ENCODE peak calls at places on chromosomes 16 and 17, in five cellular contexts. R is upper lobe of right lung, O is testis, K is right atrium auricular region, H is breast epithelium. G is an unnamed sample.

GRCh38 chr17:40329981-40330794 is 21.2 kb downstream of the RARA start:
- DNase-seq in O (peak; percentile 84), R (peak; percentile 82), K (no peak), H (peak; percentile 74), G (peak; percentile 55)

GRCh38 chr16:11349599-11350276 is 4.5 kb downstream of the RMI2 start:
- DNase-seq in H (no peak), O (peak; percentile 59), R (peak; percentile 77), K (peak; percentile 82), G (peak; percentile 62)

GRCh38 chr17:4249452-4250029 is 14.2 kb downstream of the ANKFY1 start:
- DNase-seq in O (no peak), H (no peak), K (no peak), R (no peak), G (no peak)

GRCh38 chr17:41145261-41145660 is 4.4 kb downstream of the KRTAP4-5 start:
- DNase-seq in H (no peak), O (no peak), K (no peak), R (no peak), G (no peak)

GRCh38 chr17:28018439-28019070 is 23.9 kb upstream of the NLK start:
- DNase-seq in O (peak; percentile 24), K (no peak), R (no peak), H (no peak), G (peak; percentile 32)

GRCh38 chr16:71645450-71645849 is 19.5 kb downstream of the MARVELD3 start:
- DNase-seq in H (no peak), K (no peak), R (no peak), O (no peak), G (no peak)

GRCh38 chr17:50143461-50144176 is 6.9 kb downstream of the PPP1R9B start:
- DNase-seq in O (no peak), K (no peak), R (no peak), H (no peak), G (no peak)

GRCh38 chr16:30721606-30722005 is 22.6 kb downstream of the SRCAP start:
- DNase-seq in H (no peak), O (no peak), R (no peak), K (no peak), G (no peak)

GRCh38 chr17:37744961-37745800 is at the start of gene HNF1B:
- DNase-seq in O (no peak), K (no peak), H (no peak), R (peak; percentile 79), G (no peak)

DNA sequence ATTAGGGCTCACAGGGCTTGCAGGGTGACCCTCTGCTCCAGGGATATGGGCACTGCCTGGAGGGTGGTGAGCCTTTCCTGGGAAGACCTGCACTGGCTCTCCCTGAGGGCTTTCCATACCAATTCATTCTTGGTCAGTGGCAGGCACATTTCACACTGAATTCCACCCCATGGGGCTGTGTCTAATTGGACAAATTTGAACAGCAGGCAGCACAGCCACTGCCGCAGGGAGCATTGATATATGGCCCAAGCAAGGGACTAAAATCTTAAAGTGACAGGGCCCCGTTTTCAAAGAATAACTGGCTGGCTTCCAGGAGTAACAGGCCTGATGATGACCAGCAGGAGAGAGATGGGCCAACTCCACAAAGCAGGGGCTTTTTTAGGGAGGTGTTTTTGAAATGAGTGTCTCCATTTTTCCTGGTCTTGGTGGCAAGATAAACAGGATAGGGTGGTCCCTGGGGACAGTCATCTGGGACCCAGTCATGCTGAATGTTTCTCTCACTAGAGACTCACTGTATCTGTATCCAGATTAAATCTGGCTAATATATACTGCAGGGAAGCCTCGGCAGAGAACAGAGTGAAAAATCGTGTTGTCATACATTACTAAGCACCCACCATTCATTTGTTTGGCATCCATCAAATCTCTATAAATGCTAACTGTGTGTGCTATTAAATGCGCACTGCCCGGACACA is 74.1 kb upstream of the TBX2 start:
- DNase-seq in R (no peak), H (no peak), O (no peak), K (no peak), G (no peak)
- TF ChIP-seq CTCF in R (no peak), H (no peak), O (no peak), K (no peak), G (no peak)

GRCh38 chr17:64115871-64116534 is 13.9 kb downstream of the ERN1 start:
- DNase-seq in K (no peak), H (no peak), O (no peak), R (no peak), G (no peak)

GRCh38 chr17:64123114-64123513 is 6.8 kb downstream of the ERN1 start:
- DNase-seq in H (no peak), R (no peak), O (no peak), K (no peak), G (no peak)

GRCh38 chr17:64120159-64120558 is 9.8 kb downstream of the ERN1 start:
- DNase-seq in O (no peak), H (no peak), R (no peak), K (no peak), G (no peak)

GRCh38 chr17:64115043-64115698 is 14.8 kb downstream of the ERN1 start:
- DNase-seq in H (no peak), R (no peak), O (no peak), K (peak; percentile 63), G (no peak)

GRCh38 chr17:64118452-64118979 is 11.4 kb downstream of the ERN1 start:
- DNase-seq in H (no peak), R (peak; percentile 73), O (peak; percentile 37), K (peak; percentile 74), G (no peak)
- H3K4me3 ChIP-seq in H (no peak overlapping the region), R (no peak overlapping the region), O (no peak overlapping the region), K (no peak overlapping the region), G (no peak overlapping the region)

GRCh38 chr17:42521036-42521435 is 15.0 kb upstream of the NAGLU start:
- DNase-seq in K (no peak), O (no peak), R (no peak), H (no peak), G (no peak)

GRCh38 chr17:42518755-42519545 is 17.1 kb upstream of the NAGLU start:
- DNase-seq in K (peak; percentile 77), O (peak; percentile 69), R (peak; percentile 63), H (no peak), G (no peak)

GRCh38 chr17:42520540-42520951 is 15.5 kb upstream of the NAGLU start:
- DNase-seq in K (no peak), H (no peak), O (no peak), R (no peak), G (no peak)

GRCh38 chr17:42518046-42518754 is 17.8 kb upstream of the NAGLU start:
- DNase-seq in K (peak; percentile 96), R (peak; percentile 76), H (peak; percentile 63), O (peak; percentile 71), G (no peak)

GRCh38 chr17:42519546-42520444 is 16.2 kb upstream of the NAGLU start:
- DNase-seq in H (peak; percentile 83), K (peak; percentile 97), O (peak; percentile 98), R (peak; percentile 77), G (peak; percentile 69)
- TF ChIP-seq CTCF in H (no peak), K (no peak), O (no peak), R (no peak), G (no peak)

DNA sequence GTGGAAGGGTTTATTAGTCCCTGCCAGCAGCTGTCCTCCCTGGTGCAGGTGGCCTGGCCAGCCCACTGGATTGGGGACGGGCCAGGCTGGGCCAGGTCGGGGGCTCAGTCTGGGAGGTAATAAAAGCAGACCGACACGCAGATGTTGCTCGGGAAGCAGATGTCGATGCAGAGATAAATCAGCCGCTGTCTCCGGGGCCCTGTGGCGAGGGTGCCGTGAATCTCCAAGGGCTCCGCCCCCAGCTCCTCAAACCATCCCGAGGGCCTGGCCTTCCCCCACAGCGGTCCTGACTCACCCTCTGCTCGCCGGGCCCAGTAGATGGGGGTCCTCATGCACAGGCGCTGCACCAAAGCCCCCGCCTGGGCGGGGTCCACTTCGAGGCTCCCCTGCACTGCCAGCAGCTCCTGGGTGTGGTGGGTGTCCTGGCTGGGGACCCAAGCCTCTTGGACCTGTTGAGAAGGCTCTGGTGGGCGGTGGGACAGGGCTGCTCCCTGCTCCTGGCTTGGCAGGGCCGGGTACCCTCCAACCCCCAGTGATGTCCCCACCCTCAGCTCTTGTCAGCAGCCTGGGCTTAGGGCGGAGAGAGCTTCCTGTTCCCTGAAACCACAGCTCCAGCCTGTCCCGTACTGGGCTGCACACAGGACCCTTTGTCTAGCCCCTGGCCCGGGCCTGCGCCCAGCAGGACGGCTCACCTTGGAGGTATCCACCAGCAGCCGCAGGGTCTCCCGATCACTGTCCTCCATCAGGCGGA is 1.2 kb downstream of the BRICD5 start:
- DNase-seq in R (no peak), H (no peak), O (no peak), K (no peak), G (no peak)
- H3K4me3 ChIP-seq in R (no peak overlapping the region), H (no peak overlapping the region), O (no peak overlapping the region), K (no peak overlapping the region), G (no peak overlapping the region)

GRCh38 chr17:7972131-7972785 is 30.2 kb upstream of the GUCY2D start:
- DNase-seq in H (no peak), K (no peak), O (no peak), R (no peak), G (no peak)
- TF ChIP-seq CTCF in H (no peak), K (no peak), O (no peak), R (no peak), G (no peak)

GRCh38 chr16:1153480-1154160 is 714 bp downstream of the CACNA1H start:
- DNase-seq in H (no peak), R (no peak), K (no peak), O (no peak), G (no peak)

GRCh38 chr16:1152651-1153259 is at the start of gene CACNA1H:
- DNase-seq in R (no peak), K (no peak), H (no peak), O (peak; percentile 42), G (no peak)

GRCh38 chr16:1155353-1156110 is 2.6 kb downstream of the CACNA1H start:
- DNase-seq in O (no peak), R (no peak), K (no peak), H (no peak), G (no peak)

GRCh38 chr16:1154887-1155331 is 2.0 kb downstream of the CACNA1H start:
- DNase-seq in O (no peak), K (no peak), R (no peak), H (no peak), G (no peak)

DNA sequence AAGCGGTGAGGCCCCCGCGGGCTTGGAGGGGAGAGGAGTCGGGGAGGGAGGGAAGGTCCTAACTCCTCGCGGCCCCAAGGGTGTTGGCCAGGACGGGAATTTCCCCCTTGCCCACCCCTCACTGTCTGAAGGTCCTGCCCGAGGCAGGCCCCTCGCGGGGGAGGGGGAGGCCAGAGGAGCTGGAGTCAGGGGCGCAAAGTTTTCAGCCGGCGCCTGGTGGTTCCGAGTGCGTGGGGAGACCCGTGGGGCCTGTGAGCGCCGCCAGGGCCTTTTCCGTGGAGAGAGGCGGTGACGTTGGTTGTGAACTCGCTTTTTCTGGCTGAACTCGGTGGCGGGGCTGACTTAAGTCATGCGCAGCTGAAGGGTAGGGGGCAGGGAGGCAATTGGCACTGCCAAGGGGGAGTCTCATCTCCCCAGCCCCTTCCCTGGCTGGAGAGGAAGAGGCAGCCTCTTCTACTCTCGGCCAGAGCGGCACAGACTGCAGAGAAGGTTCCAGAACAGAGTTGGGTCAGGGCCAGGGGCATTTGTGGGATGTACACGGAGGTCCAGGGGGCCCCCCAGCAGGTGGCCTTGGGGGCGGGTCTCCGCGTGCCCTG is 1.5 kb downstream of the CACNA1H start:
- DNase-seq in R (no peak), K (no peak), O (no peak), H (no peak), G (no peak)
- H3K4me3 ChIP-seq in R (peak overlapping the region; percentile 19), K (peak overlapping the region; percentile 18), O (peak overlapping the region; percentile 56), H (peak overlapping the region; percentile 33), G (no peak overlapping the region)

GRCh38 chr17:58096892-58097291 is 13.7 kb downstream of the DYNLL2 start:
- DNase-seq in O (no peak), K (no peak), R (no peak), H (no peak), G (no peak)
- TF ChIP-seq CTCF in O (no peak), K (no peak), R (no peak), H (no peak), G (no peak)

GRCh38 chr17:81403040-81403467 is 7.8 kb downstream of the BAHCC1 start:
- DNase-seq in R (no peak), H (no peak), O (no peak), K (no peak), G (no peak)
- H3K4me3 ChIP-seq in R (peak overlapping the region; percentile 17), H (no peak overlapping the region), O (no peak overlapping the region), K (no peak overlapping the region), G (no peak overlapping the region)